ENCODE peak calls at places on chromosomes 13 and 19, in six cellular contexts. S is T-helper 9 cell, Z is RKO, A is ELF-1, F is fibroblast of mammary gland, D is aorta. M is an unnamed sample.

GRCh38 chr19:49771674-49772139 is 4.9 kb downstream of the AP2A1 start:
- DNase-seq in S (no peak), Z (no peak), A (peak), F (no peak), D (no peak), M (no peak)

GRCh38 chr19:3375221-3376088 is 9.1 kb downstream of the NFIC start:
- DNase-seq in S (no peak), Z (no peak), A (no peak), F (peak), D (peak), M (no peak)

GRCh38 chr13:50732712-50733111 is 110.8 kb downstream of the DLEU7 start:
- DNase-seq in S (no peak), Z (no peak), A (no peak), F (peak), D (no peak), M (no peak)

GRCh38 chr13:35475131-35475959 is 1.1 kb downstream of the MAB21L1 start:
- DNase-seq in S (no peak), Z (no peak), A (peak), F (peak), D (peak), M (peak)

GRCh38 chr13:24275041-24275440 is 34.3 kb upstream of the C1QTNF9 start:
- DNase-seq in S (no peak), Z (no peak), A (no peak), F (no peak), D (no peak), M (no peak)

GRCh38 chr13:102847272-102848234 is 1.7 kb downstream of the ERCC5 start:
- DNase-seq in S (no peak), Z (peak), A (peak), F (peak), D (no peak), M (peak)

GRCh38 chr19:5351731-5352228 is 11.2 kb upstream of the PTPRS start:
- DNase-seq in S (no peak), Z (no peak), A (no peak), F (no peak), D (no peak), M (no peak)

GRCh38 chr13:20441879-20442278 is 83.8 kb downstream of the CRYL1 start:
- DNase-seq in S (no peak), Z (peak), A (no peak), F (peak), D (no peak), M (peak)

GRCh38 chr19:33293255-33294057 is 8.9 kb downstream of the CEBPA start:
- DNase-seq in S (no peak), Z (peak), A (no peak), F (peak), D (peak), M (no peak)

GRCh38 chr19:44499962-44500949 is at the start of gene ZNF180:
- DNase-seq in S (peak), Z (peak), A (peak), F (peak), D (peak), M (peak)

GRCh38 chr13:101488734-101489133 is 36.3 kb downstream of the ITGBL1 start:
- DNase-seq in S (no peak), Z (no peak), A (no peak), F (no peak), D (no peak), M (no peak)

GRCh38 chr13:100434010-100434763 is 154.4 kb downstream of the GGACT start:
- DNase-seq in S (no peak), Z (no peak), A (no peak), F (peak), D (no peak), M (no peak)

GRCh38 chr13:63628310-63628709 is 2212.7 kb upstream of the PCDH20 start:
- DNase-seq in S (no peak), Z (no peak), A (no peak), F (no peak), D (no peak), M (no peak)

GRCh38 chr19:40667602-40668001 is 22.8 kb downstream of the NUMBL start:
- DNase-seq in S (no peak), Z (no peak), A (no peak), F (no peak), D (no peak), M (no peak)

GRCh38 chr19:12872941-12873890 is 8.0 kb downstream of the DNASE2 start:
- DNase-seq in S (peak), Z (peak), A (peak), F (peak), D (no peak), M (peak)

GRCh38 chr19:41131186-41131585 is 17.0 kb downstream of the CYP2F1 start:
- DNase-seq in S (no peak), Z (no peak), A (no peak), F (no peak), D (peak), M (no peak)

GRCh38 chr13:69331245-69331644 is 776.4 kb upstream of the ATXN8OS start:
- DNase-seq in S (no peak), Z (peak), A (no peak), F (no peak), D (no peak), M (no peak)

GRCh38 chr13:77896536-77896935 is 22.1 kb downstream of the EDNRB start:
- DNase-seq in S (no peak), Z (no peak), A (no peak), F (peak), D (no peak), M (no peak)

GRCh38 chr19:19464339-19465098 is 50.8 kb downstream of the TSSK6 start:
- DNase-seq in S (no peak), Z (no peak), A (peak), F (peak), D (no peak), M (peak)

GRCh38 chr13:72204291-72204690 is 337.3 kb upstream of the DACH1 start:
- DNase-seq in S (no peak), Z (peak), A (no peak), F (peak), D (no peak), M (no peak)

GRCh38 chr13:80307401-80307987 is 33.4 kb downstream of the SPRY2 start:
- DNase-seq in S (no peak), Z (no peak), A (no peak), F (no peak), D (no peak), M (no peak)

GRCh38 chr19:15779756-15780476 is 7.5 kb upstream of the OR10H5 start:
- DNase-seq in S (no peak), Z (peak), A (no peak), F (peak), D (peak), M (no peak)

GRCh38 chr19:13978721-13979191 is 26.4 kb downstream of the DCAF15 start:
- DNase-seq in S (no peak), Z (no peak), A (peak), F (no peak), D (peak), M (no peak)